ENCODE peak calls at places on chromosomes 16 and 17, in seven cellular contexts. N is bronchial epithelial cell; V is GM13976; G is epithelial cell of proximal tubule; C is activated CD8-positive, alpha-beta T cell treated with anti-CD3 and anti-CD28 coated beads for 36 hours; P is breast epithelium; M is OCI-LY7. Q is an unnamed sample.

GRCh38 chr17:6509295-6509771 is 47.0 kb downstream of the PITPNM3 start:
- DNase-seq in N (no peak), P (no peak), C (no peak), G (no peak), V (no peak), M (no peak), Q (no peak)

GRCh38 chr17:67629963-67630320 is 87.8 kb upstream of the NOL11 start:
- DNase-seq in V (peak; percentile 62), N (peak; percentile 57), P (no peak), C (no peak), M (peak; percentile 46), G (no peak), Q (no peak)

GRCh38 chr17:29124135-29124930 is 55.9 kb downstream of the MYO18A start:
- DNase-seq in G (no peak), V (peak; percentile 84), N (peak; percentile 70), P (no peak), C (peak; percentile 55), M (peak; percentile 71), Q (no peak)

GRCh38 chr17:83152745-83153611 is 73.6 kb downstream of the METRNL start:
- DNase-seq in V (no peak), P (peak; percentile 17), M (no peak), G (no peak), C (no peak), N (no peak), Q (no peak)

GRCh38 chr17:66272699-66273390 is 29.6 kb upstream of the PRKCA start:
- DNase-seq in N (peak; percentile 73), C (no peak), P (no peak), M (no peak), V (no peak), G (no peak), Q (no peak)

GRCh38 chr16:66520406-66521194 is 29.3 kb downstream of the TK2 start:
- DNase-seq in N (no peak), P (no peak), C (no peak), M (peak; percentile 15), V (no peak), G (no peak), Q (no peak)

GRCh38 chr16:61829631-61830030 is 206.6 kb downstream of the CDH8 start:
- DNase-seq in N (no peak), G (no peak), M (no peak), P (no peak), V (no peak), C (no peak), Q (no peak)

GRCh38 chr17:60832206-60832605 is 154.6 kb downstream of the BCAS3 start:
- DNase-seq in C (no peak), M (no peak), P (no peak), N (no peak), G (no peak), V (no peak), Q (no peak)

GRCh38 chr16:55842369-55843104 is 9.6 kb upstream of the CES1 start:
- DNase-seq in G (no peak), C (peak; percentile 25), N (peak; percentile 41), P (no peak), M (peak; percentile 55), V (peak; percentile 68), Q (no peak)

GRCh38 chr16:55846598-55847346 is 13.9 kb upstream of the CES1 start:
- DNase-seq in G (no peak), V (no peak), N (no peak), C (no peak), M (no peak), P (no peak), Q (no peak)

DNA sequence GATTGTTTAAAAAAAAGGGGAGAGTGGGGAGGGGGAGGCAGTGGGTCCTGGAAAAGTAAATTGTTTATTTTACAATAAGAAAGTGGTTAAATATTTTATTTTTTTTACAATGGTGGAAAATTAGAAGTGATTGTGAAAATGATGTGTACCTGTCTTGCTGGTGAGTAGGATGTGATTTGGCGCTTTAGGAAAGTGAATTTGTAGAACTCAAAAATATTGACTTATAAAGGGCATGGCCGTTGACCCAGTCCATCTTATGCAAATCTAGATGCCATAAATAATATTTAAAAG is 10.2 kb upstream of the CES1 start:
- DNase-seq in N (no peak), V (no peak), P (no peak), C (no peak), G (no peak), M (no peak), Q (no peak)
- TF ChIP-seq CTCF in N (no peak), V (no peak), P (no peak), C (no peak), G (no peak), M (peak; percentile 64), Q (peak; percentile 63)

DNA sequence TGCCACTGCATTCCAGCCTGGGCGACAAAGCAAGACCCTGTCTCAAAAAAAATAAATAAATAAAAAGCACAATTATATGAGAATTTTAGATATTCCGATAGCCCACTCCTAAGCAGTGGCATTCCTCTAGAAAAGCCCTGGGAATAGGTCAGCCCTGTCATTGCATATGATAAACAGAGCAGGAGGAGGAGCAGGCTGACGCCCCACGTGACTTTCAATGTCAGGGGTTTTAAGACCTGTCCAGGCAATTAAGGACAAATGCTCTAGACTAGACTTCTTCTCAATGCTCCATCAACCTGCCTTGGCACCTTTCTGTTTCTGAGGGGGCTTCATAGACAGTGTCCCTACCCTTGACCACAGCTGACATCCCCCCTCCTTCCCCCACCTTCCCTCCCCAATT is 7.5 kb downstream of the TOM1L2 start:
- DNase-seq in G (no peak), V (no peak), N (no peak), P (no peak), C (no peak), M (no peak), Q (no peak)
- TF ChIP-seq CTCF in G (no peak), V (no peak), N (no peak), P (no peak), C (no peak), M (no peak), Q (no peak)

GRCh38 chr16:56281256-56281805 is 90.0 kb downstream of the GNAO1 start:
- DNase-seq in P (no peak), C (peak; percentile 18), G (no peak), V (no peak), N (peak; percentile 10), M (no peak), Q (no peak)
- TF ChIP-seq CTCF in P (no peak), C (peak; percentile 42), G (peak; percentile 47), V (peak; percentile 19), N (peak; percentile 37), M (peak; percentile 60), Q (no peak)

GRCh38 chr17:78174332-78174869 is 6.0 kb downstream of the SYNGR2 start:
- DNase-seq in G (no peak), M (no peak), P (peak; percentile 88), C (no peak), N (no peak), V (peak; percentile 45), Q (no peak)

GRCh38 chr17:78173025-78173715 is 4.8 kb downstream of the SYNGR2 start:
- DNase-seq in P (no peak), C (no peak), M (no peak), G (no peak), V (peak; percentile 78), N (no peak), Q (no peak)

GRCh38 chr17:78176548-78177025 is 8.2 kb downstream of the SYNGR2 start:
- DNase-seq in G (no peak), C (peak; percentile 81), M (peak; percentile 85), P (no peak), N (peak; percentile 35), V (peak; percentile 82), Q (peak; percentile 69)

GRCh38 chr17:78175643-78175981 is 7.2 kb downstream of the SYNGR2 start:
- DNase-seq in C (no peak), V (no peak), M (no peak), N (no peak), G (no peak), P (no peak), Q (no peak)

GRCh38 chr17:78174870-78175642 is 6.7 kb downstream of the SYNGR2 start:
- DNase-seq in P (peak; percentile 58), G (no peak), V (no peak), M (peak; percentile 53), N (no peak), C (no peak), Q (no peak)
- TF ChIP-seq CTCF in P (no peak), G (no peak), V (peak; percentile 19), M (peak; percentile 73), N (peak; percentile 22), C (no peak), Q (no peak)

DNA sequence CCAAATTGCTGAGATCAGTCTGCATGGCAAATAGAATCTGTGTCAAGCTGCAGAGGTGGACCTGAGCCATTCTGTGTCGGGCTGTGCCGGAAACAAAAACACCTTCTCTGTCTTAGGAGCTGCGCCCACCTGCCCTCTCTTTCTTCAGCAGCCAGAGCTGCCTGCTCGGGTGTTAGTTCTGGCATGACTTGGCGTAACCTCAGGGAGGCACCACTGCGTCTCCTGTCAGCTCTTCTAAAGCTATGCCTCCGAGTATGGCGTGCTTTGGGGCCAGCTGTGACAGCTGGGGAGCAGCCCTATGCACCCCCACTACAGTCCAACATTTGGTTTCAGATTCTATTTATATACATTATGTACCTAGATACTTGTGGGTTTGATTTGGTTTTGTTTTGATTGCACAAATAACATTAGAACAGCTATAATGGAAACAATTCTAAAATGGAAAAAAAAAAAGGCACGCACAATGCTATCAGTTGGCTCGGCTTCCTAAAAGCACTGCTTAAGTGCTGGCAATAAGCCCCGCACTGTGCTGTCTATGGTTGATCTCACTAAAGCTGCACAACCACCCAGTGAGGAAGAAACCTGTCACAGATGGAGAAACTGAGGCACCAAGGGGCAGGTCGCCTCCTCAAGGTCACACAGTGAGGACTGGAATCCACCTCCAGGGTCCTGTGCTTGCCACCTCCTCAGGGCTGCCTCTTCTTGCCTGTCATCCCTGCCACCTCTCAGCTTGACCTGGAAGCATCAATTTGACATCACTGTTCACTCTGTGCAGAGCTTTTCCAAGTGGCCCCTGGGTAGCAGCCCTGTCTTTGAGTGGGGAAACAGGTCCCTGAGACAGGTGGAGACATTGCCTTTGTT is 18.7 kb upstream of the ADGRG1 start:
- DNase-seq in N (no peak), P (peak; percentile 24), V (peak; percentile 86), G (no peak), M (peak; percentile 31), C (peak; percentile 95), Q (peak; percentile 57)
- TF ChIP-seq CTCF in N (peak; percentile 47), P (no peak), V (peak; percentile 57), G (no peak), M (peak; percentile 38), C (no peak), Q (no peak)

GRCh38 chr17:36131436-36131835 is 27.8 kb downstream of the CCL4 start:
- DNase-seq in C (no peak), M (no peak), N (no peak), G (no peak), P (no peak), V (no peak), Q (no peak)
- TF ChIP-seq CTCF in C (no peak), M (peak; percentile 58), N (no peak), G (no peak), P (no peak), V (no peak), Q (no peak)

DNA sequence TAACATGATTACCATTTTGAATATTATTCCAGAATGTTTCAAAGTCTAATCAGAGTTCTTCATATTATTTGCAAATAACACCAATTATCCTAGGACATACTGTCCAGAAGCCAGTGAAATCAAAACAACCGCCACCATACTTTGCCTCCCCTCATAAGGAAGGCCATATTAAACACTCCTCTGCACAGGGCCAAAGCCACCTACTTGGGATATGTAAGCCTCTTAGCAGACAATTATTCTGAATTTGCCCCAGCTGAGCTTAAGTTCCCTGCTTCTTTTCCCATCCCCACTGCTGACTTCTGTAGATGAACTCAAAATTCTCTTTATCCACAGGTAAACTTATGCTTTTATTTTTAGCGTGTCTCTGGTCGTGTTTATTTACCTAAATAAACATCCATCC is 374.0 kb downstream of the KIF2B start:
- DNase-seq in G (no peak), C (no peak), P (no peak), V (no peak), M (no peak), N (no peak), Q (no peak)
- TF ChIP-seq CTCF in G (no peak), C (no peak), P (no peak), V (no peak), M (no peak), N (no peak), Q (no peak)

GRCh38 chr17:81246343-81246670 is 7.2 kb downstream of the NDUFAF8 start:
- DNase-seq in V (no peak), P (no peak), N (no peak), G (no peak), M (no peak), C (no peak), Q (no peak)
- TF ChIP-seq CTCF in V (no peak), P (no peak), N (no peak), G (no peak), M (no peak), C (no peak), Q (no peak)